ENCODE peak calls at places on chromosomes 16 and 17, in four cellular contexts. B is foreskin fibroblast, S is mucosa of descending colon, P is cardiac muscle cell. U is an unnamed sample.

GRCh38 chr17:63925615-63926014 is 6.5 kb downstream of the CD79B start:
- DNase-seq in B (no peak), S (no peak), P (no peak), U (no peak)

GRCh38 chr17:44310188-44310587 is 1.8 kb downstream of the RUNDC3A start:
- DNase-seq in B (no peak), S (no peak), P (no peak), U (no peak)

GRCh38 chr17:42009170-42009569 is 8.1 kb downstream of the DNAJC7 start:
- DNase-seq in B (no peak), S (no peak), P (no peak), U (no peak)

GRCh38 chr16:16014329-16015224 is 65.2 kb downstream of the ABCC1 start:
- DNase-seq in B (no peak), S (peak; percentile 42), P (peak; percentile 75), U (no peak)

GRCh38 chr17:64386412-64387144 is 4.1 kb downstream of the PECAM1 start:
- DNase-seq in B (no peak), S (no peak), P (peak; percentile 25), U (no peak)

GRCh38 chr16:29021471-29021870 is 36.6 kb downstream of the LAT start:
- DNase-seq in B (no peak), S (no peak), P (no peak), U (no peak)

GRCh38 chr16:85515830-85516397 is 97.2 kb upstream of the GSE1 start:
- DNase-seq in B (no peak), S (no peak), P (no peak), U (no peak)

GRCh38 chr17:58491510-58492045 is 3.4 kb upstream of the HSF5 start:
- DNase-seq in B (no peak), S (no peak), P (no peak), U (no peak)

GRCh38 chr17:11412653-11413052 is 171.6 kb downstream of the SHISA6 start:
- DNase-seq in B (no peak), S (peak; percentile 33), P (no peak), U (no peak)

GRCh38 chr17:40675905-40676304 is 10.9 kb upstream of the KRT222 start:
- DNase-seq in B (no peak), S (no peak), P (no peak), U (no peak)

GRCh38 chr16:4327782-4328579 is 12.1 kb downstream of the GLIS2 start:
- DNase-seq in B (peak; percentile 76), S (peak; percentile 77), P (peak; percentile 85), U (no peak)

GRCh38 chr17:73592531-73592961 is 51.7 kb downstream of the SDK2 start:
- DNase-seq in B (no peak), S (no peak), P (no peak), U (no peak)

GRCh38 chr16:63061319-63061718 is 1025.1 kb upstream of the CDH8 start:
- DNase-seq in B (no peak), S (no peak), P (no peak), U (no peak)

GRCh38 chr17:39225308-39225973 is at the start of gene STAC2:
- DNase-seq in B (no peak), S (no peak), P (no peak), U (no peak)

GRCh38 chr17:16033729-16034349 is 34.2 kb downstream of the TTC19 start:
- DNase-seq in B (no peak), S (no peak), P (no peak), U (no peak)

GRCh38 chr17:53148058-53148457 is 674.7 kb upstream of the KIF2B start:
- DNase-seq in B (no peak), S (no peak), P (no peak), U (no peak)

GRCh38 chr17:79951361-79952264 is 84.1 kb downstream of the TBC1D16 start:
- DNase-seq in B (peak; percentile 71), S (peak; percentile 25), P (peak; percentile 94), U (peak; percentile 30)

GRCh38 chr17:50205931-50206505 is 4.6 kb upstream of the COL1A1 start:
- DNase-seq in B (no peak), S (no peak), P (no peak), U (no peak)

GRCh38 chr17:1074886-1075665 is 78.1 kb downstream of the TIMM22 start:
- DNase-seq in B (no peak), S (peak; percentile 33), P (no peak), U (no peak)

GRCh38 chr16:674968-675883 is at the start of gene RHBDL1:
- DNase-seq in B (no peak), S (peak; percentile 75), P (peak; percentile 50), U (no peak)
- H3K4me3 ChIP-seq in B (peak within 1 kb of the TSS; percentile 53), S (no peak within 1 kb of the TSS), P (peak within 1 kb of the TSS; percentile 23), U (peak within 1 kb of the TSS; percentile 20)

GRCh38 chr16:58843675-58844074 is 109.6 kb upstream of the GOT2 start:
- DNase-seq in B (peak; percentile 21), S (no peak), P (peak; percentile 9), U (peak; percentile 3)
- TF ChIP-seq CTCF in B (peak; percentile 18), S (no peak), P (no peak), U (no peak)

GRCh38 chr17:17723354-17724261 is 42.4 kb downstream of the RAI1 start:
- DNase-seq in B (peak; percentile 68), S (no peak), P (peak; percentile 69), U (no peak)
- H3K4me3 ChIP-seq in B (peak overlapping the region; percentile 50), S (no peak overlapping the region), P (peak overlapping the region; percentile 90), U (peak overlapping the region; percentile 50)

GRCh38 chr17:78314683-78315354 is 45.1 kb downstream of the SOCS3 start:
- DNase-seq in B (no peak), S (peak; percentile 55), P (no peak), U (no peak)
- TF ChIP-seq CTCF in B (no peak), S (no peak), P (no peak), U (peak; percentile 6)

GRCh38 chr16:87489434-87490045 is 3.3 kb downstream of the ZCCHC14 start:
- DNase-seq in B (no peak), S (no peak), P (no peak), U (no peak)

GRCh38 chr16:87484487-87485331 is 8.1 kb downstream of the ZCCHC14 start:
- DNase-seq in B (no peak), S (no peak), P (no peak), U (no peak)

GRCh38 chr16:87486282-87486681 is 6.5 kb downstream of the ZCCHC14 start:
- DNase-seq in B (no peak), S (no peak), P (no peak), U (no peak)

GRCh38 chr16:87490091-87490798 is 2.6 kb downstream of the ZCCHC14 start:
- DNase-seq in B (no peak), S (no peak), P (peak; percentile 15), U (no peak)

DNA sequence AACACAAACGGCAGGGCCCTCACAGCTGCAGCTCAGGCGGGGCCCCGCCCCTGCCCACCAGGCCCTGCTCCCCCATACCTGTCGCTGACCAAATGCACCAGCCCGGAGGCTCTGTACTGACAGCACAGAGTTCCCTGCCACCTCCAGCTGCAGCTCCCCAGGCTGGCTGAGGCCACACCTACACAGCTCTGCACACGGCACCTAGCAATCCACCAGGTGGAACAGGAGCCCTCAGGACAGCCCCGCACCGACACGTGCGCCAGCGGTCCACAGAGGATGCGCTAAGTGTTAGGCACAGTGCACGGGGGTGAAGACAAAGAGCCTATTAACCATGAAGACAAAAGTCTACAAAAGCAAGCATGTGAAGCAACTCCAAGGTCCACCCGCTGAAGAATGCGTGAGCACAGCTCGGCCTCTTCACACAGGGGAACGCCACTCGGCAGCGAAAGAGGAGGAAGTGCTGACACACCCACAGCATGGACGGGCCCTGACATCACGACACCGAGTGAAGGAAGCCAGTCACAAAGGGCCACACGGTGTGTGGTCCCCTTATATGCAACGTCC is 5.4 kb downstream of the ZCCHC14 start:
- DNase-seq in B (no peak), S (peak; percentile 88), P (peak; percentile 27), U (no peak)
- H3K4me3 ChIP-seq in B (peak overlapping the region; percentile 29), S (no peak overlapping the region), P (no peak overlapping the region), U (no peak overlapping the region)

DNA sequence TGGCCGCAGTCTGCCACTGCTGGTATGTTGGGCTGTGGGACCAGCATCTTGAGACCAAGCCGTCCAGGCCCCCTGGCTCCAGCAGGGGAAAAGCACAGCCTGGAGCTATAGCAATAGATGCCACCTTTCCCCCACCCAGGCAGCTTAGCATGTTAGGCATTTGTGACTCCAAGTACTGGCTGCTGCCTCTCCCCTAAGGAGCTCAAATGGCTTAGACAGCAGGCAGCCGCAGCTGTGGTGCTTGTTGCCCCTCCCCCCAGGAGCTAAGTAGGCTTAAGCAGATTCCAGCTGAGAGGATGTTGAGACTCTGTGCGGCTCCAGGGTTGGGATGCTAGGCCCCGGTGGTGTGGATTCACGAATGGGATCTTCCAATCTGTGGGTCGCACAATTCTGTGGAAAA is 88.8 kb upstream of the ANKFN1 start:
- DNase-seq in B (no peak), S (no peak), P (no peak), U (no peak)
- TF ChIP-seq CTCF in B (no peak), S (no peak), P (no peak), U (no peak)

GRCh38 chr16:89472711-89473075 is 17.7 kb downstream of the ANKRD11 start:
- DNase-seq in B (no peak), S (no peak), P (no peak), U (no peak)
- H3K4me3 ChIP-seq in B (no peak overlapping the region), S (no peak overlapping the region), P (no peak overlapping the region), U (no peak overlapping the region)

GRCh38 chr17:14813649-14814048 is 451.5 kb downstream of the PMP22 start:
- DNase-seq in B (no peak), S (no peak), P (peak; percentile 33), U (no peak)
- TF ChIP-seq CTCF in B (no peak), S (no peak), P (peak; percentile 27), U (peak; percentile 30)

DNA sequence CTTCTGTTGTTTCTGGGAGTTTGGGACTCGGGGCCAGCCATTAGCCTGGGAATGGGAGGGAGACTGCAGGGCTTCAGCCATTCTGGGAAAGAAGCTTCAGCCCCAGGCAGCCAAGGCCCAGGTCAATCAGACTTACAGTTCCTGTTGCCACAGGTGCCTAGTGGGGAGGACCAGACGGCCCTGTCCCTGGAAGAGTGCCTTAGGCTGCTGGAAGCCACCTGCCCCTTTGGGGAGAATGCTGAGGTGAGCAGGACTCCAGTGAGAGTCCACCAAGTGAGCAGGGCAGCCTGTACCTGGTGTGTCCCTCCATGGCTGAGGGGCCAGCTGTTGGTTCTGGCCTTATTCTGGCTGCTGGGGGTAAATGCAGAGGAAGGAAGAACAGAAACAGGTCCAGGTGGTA is 8.7 kb downstream of the NFE2L1 start:
- DNase-seq in B (no peak), S (no peak), P (no peak), U (no peak)
- H3K4me3 ChIP-seq in B (no peak overlapping the region), S (no peak overlapping the region), P (no peak overlapping the region), U (no peak overlapping the region)

GRCh38 chr16:19900590-19900989 is 15.9 kb upstream of the GPRC5B start:
- DNase-seq in B (no peak), S (no peak), P (no peak), U (no peak)

GRCh38 chr16:19898166-19898565 is 13.5 kb upstream of the GPRC5B start:
- DNase-seq in B (no peak), S (no peak), P (no peak), U (no peak)

GRCh38 chr16:19898924-19899604 is 14.4 kb upstream of the GPRC5B start:
- DNase-seq in B (peak; percentile 35), S (no peak), P (peak; percentile 68), U (peak; percentile 52)

GRCh38 chr16:19901164-19901563 is 16.5 kb upstream of the GPRC5B start:
- DNase-seq in B (no peak), S (no peak), P (no peak), U (no peak)

GRCh38 chr16:19899605-19899955 is 14.9 kb upstream of the GPRC5B start:
- DNase-seq in B (no peak), S (no peak), P (no peak), U (no peak)
- TF ChIP-seq CTCF in B (no peak), S (no peak), P (no peak), U (no peak)